ENCODE peak calls at places on chromosomes 5 and 9, in six cellular contexts. X, J, I, E, O and C are unnamed samples.

GRCh38 chr5:179319741-179320281 is 25.4 kb downstream of the ADAMTS2 start:
- DNase-seq in E (peak; percentile 51), O (peak; percentile 45), J (no peak), X (peak; percentile 75), I (no peak), C (no peak)

GRCh38 chr9:129569506-129570449 is 51.1 kb downstream of the C9orf50 start:
- DNase-seq in E (no peak), O (no peak), I (no peak), J (peak; percentile 65), X (peak; percentile 62), C (no peak)

GRCh38 chr9:137318976-137319375 is 16.9 kb upstream of the NRARP start:
- DNase-seq in I (no peak), E (no peak), X (no peak), J (peak; percentile 80), O (no peak), C (no peak)

GRCh38 chr9:128637656-128638055 is 19.0 kb downstream of the DYNC2I2 start:
- DNase-seq in E (no peak), I (no peak), O (peak; percentile 2), J (no peak), X (no peak), C (no peak)

GRCh38 chr5:134509308-134510040 is 16.0 kb upstream of the JADE2 start:
- DNase-seq in J (no peak), X (peak; percentile 49), E (no peak), I (no peak), O (peak; percentile 64), C (no peak)

GRCh38 chr9:107358867-107359440 is 75.9 kb downstream of the RAD23B start:
- DNase-seq in E (no peak), J (no peak), X (no peak), I (no peak), O (no peak), C (no peak)

GRCh38 chr9:91809581-91810285 is 140.3 kb downstream of the ROR2 start:
- DNase-seq in O (no peak), X (peak; percentile 89), E (no peak), I (no peak), J (no peak), C (no peak)

GRCh38 chr5:133818869-133819600 is 149.4 kb downstream of the C5orf15 start:
- DNase-seq in O (no peak), X (no peak), I (no peak), J (no peak), E (peak; percentile 70), C (no peak)

GRCh38 chr9:98819231-98819630 is 11.8 kb downstream of the GALNT12 start:
- DNase-seq in J (no peak), O (no peak), E (no peak), X (no peak), I (no peak), C (no peak)

GRCh38 chr5:15008476-15008875 is 136.9 kb upstream of the ANKH start:
- DNase-seq in I (no peak), J (no peak), X (peak; percentile 99), O (peak; percentile 92), E (peak; percentile 92), C (no peak)

GRCh38 chr5:136242136-136242535 is 49.2 kb upstream of the SMIM32 start:
- DNase-seq in J (no peak), X (no peak), E (no peak), I (no peak), O (no peak), C (no peak)

GRCh38 chr9:26266111-26266791 is 588.0 kb upstream of the TUSC1 start:
- DNase-seq in X (peak; percentile 12), O (no peak), E (no peak), I (no peak), J (peak; percentile 10), C (no peak)

GRCh38 chr9:124870723-124871122 is 8.8 kb downstream of the ARPC5L start:
- DNase-seq in I (no peak), E (no peak), J (no peak), X (no peak), O (no peak), C (no peak)

GRCh38 chr5:166883016-166883415 is 1408.4 kb upstream of the WWC1 start:
- DNase-seq in J (no peak), I (no peak), O (no peak), X (no peak), E (no peak), C (peak; percentile 0)

GRCh38 chr9:99299214-99300102 is 77.4 kb downstream of the SEC61B start:
- DNase-seq in E (no peak), J (peak; percentile 18), X (peak; percentile 88), O (no peak), I (no peak), C (no peak)

GRCh38 chr9:17627641-17628040 is 48.8 kb downstream of the SH3GL2 start:
- DNase-seq in I (no peak), E (no peak), J (no peak), O (no peak), X (no peak), C (no peak)

GRCh38 chr5:40572947-40573346 is 106.8 kb upstream of the PTGER4 start:
- DNase-seq in X (peak; percentile 82), E (no peak), J (no peak), O (no peak), I (no peak), C (no peak)

GRCh38 chr5:32961066-32961429 is 249.9 kb downstream of the NPR3 start:
- DNase-seq in I (no peak), X (peak; percentile 38), J (no peak), E (no peak), O (no peak), C (no peak)

GRCh38 chr9:93698140-93698908 is 121.9 kb downstream of the PHF2 start:
- DNase-seq in O (no peak), X (no peak), J (no peak), E (peak; percentile 56), I (no peak), C (no peak)

GRCh38 chr9:87518702-87519335 is 21.2 kb downstream of the DAPK1 start:
- DNase-seq in J (no peak), O (peak; percentile 59), X (peak; percentile 17), I (no peak), E (no peak), C (no peak)

GRCh38 chr9:89744730-89745129 is 139.9 kb downstream of the GADD45G start:
- DNase-seq in O (no peak), I (no peak), X (no peak), J (no peak), E (no peak), C (no peak)

GRCh38 chr5:74272019-74272775 is 368.3 kb downstream of the ENC1 start:
- DNase-seq in J (no peak), X (peak; percentile 61), I (no peak), O (no peak), E (no peak), C (no peak)

GRCh38 chr5:96675882-96676281 is 13.7 kb downstream of the CAST start:
- DNase-seq in J (no peak), I (no peak), E (no peak), O (no peak), X (no peak), C (no peak)

GRCh38 chr5:171484460-171484899 is 65.0 kb downstream of the FGF18 start:
- DNase-seq in O (peak; percentile 41), I (peak; percentile 26), E (no peak), J (no peak), X (peak; percentile 44), C (no peak)

GRCh38 chr9:126673689-126674364 is 60.1 kb downstream of the LMX1B start:
- DNase-seq in I (no peak), O (no peak), E (no peak), X (peak; percentile 20), J (peak; percentile 80), C (no peak)

GRCh38 chr5:55427157-55427556 is 107.6 kb downstream of the PLPP1 start:
- DNase-seq in E (no peak), J (no peak), I (no peak), X (peak; percentile 68), O (no peak), C (no peak)

GRCh38 chr5:39473156-39473779 is 48.5 kb upstream of the DAB2 start:
- DNase-seq in O (no peak), I (no peak), E (no peak), X (peak; percentile 76), J (no peak), C (no peak)

GRCh38 chr9:69172895-69173294 is 1.2 kb upstream of the TJP2 start:
- DNase-seq in X (no peak), I (no peak), J (no peak), E (no peak), O (no peak), C (no peak)

GRCh38 chr9:69174645-69175487 is 789 bp downstream of the TJP2 start:
- DNase-seq in X (peak; percentile 99), I (no peak), O (peak; percentile 61), J (peak; percentile 54), E (no peak), C (peak; percentile 70)

GRCh38 chr9:69171517-69171916 is 2.6 kb upstream of the TJP2 start:
- DNase-seq in E (no peak), J (no peak), O (no peak), X (no peak), I (no peak), C (no peak)

GRCh38 chr9:69173891-69174644 is at the start of gene TJP2:
- DNase-seq in X (peak; percentile 83), J (peak; percentile 85), O (peak; percentile 82), I (peak; percentile 67), E (peak; percentile 86), C (peak; percentile 80)

GRCh38 chr9:69173497-69173890 is 583 bp upstream of the TJP2 start:
- DNase-seq in X (no peak), J (no peak), E (no peak), O (no peak), I (no peak), C (no peak)
- H3K4me3 ChIP-seq in X (peak overlapping the region; percentile 81), J (peak overlapping the region; percentile 71), E (peak overlapping the region; percentile 70), O (peak overlapping the region; percentile 93), I (peak overlapping the region; percentile 68), C (peak overlapping the region; percentile 96)

GRCh38 chr5:168702511-168702910 is 123.3 kb upstream of the PANK3 start:
- DNase-seq in E (no peak), X (no peak), I (no peak), J (no peak), O (no peak), C (no peak)
- H3K36me3 ChIP-seq in E (no peaks in the 10 kb centered on the region), X (no peaks in the 10 kb centered on the region), I (no peaks in the 10 kb centered on the region), J (no peaks in the 10 kb centered on the region), O (no peaks in the 10 kb centered on the region), C (no peaks in the 10 kb centered on the region)

GRCh38 chr5:138706655-138707480 is 46.4 kb upstream of the CTNNA1 start:
- DNase-seq in J (no peak), E (no peak), X (peak; percentile 92), I (no peak), O (no peak), C (no peak)
- H3K4me3 ChIP-seq in J (no peak overlapping the region), E (no peak overlapping the region), X (no peak overlapping the region), I (no peak overlapping the region), O (no peak overlapping the region), C (no peak overlapping the region)

DNA sequence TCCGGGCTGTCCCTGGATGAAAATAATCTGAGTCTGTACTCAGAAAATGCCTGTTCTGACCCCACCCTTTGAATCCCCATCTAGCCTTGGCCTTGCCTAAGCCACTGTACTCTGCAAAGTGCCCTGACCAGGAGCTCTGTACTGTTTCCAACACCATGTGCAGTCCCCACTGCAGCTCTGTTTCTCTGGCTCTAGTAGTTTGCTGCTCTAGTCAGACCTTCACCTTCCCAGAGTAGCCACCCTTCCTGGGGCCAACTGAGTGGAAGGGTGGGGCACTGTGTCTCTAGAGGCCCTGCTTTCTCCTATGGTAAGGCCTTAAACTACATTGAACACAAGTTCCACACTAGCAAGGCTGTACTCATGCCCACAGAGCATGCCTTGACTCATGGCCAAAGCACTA is 31.9 kb downstream of the P4HA2 start:
- DNase-seq in J (no peak), X (no peak), I (no peak), E (no peak), O (no peak), C (no peak)
- H3K36me3 ChIP-seq in J (no peaks in the 10 kb centered on the region), X (peaks cover 69% of the 10 kb centered on the region), I (no peaks in the 10 kb centered on the region), E (peaks cover 73% of the 10 kb centered on the region), O (peaks cover 6% of the 10 kb centered on the region), C (no peaks in the 10 kb centered on the region)